ENCODE peak calls at places on chromosomes 3 and 15, in four cellular contexts. Y is fibroblast of pulmonary artery; M is CD8-positive, alpha-beta T cell; E is tibial artery. V is an unnamed sample.

GRCh38 chr15:34708422-34708821 is 46.4 kb downstream of the GJD2 start:
- DNase-seq in Y (peak; percentile 65), M (no peak), E (no peak), V (no peak)

GRCh38 chr3:194069421-194070219 is 66.3 kb upstream of the HES1 start:
- DNase-seq in E (no peak), Y (peak; percentile 66), M (no peak), V (no peak)

GRCh38 chr3:122962149-122962548 is 65.4 kb downstream of the SEMA5B start:
- DNase-seq in M (no peak), E (peak; percentile 59), Y (no peak), V (no peak)

GRCh38 chr3:163785693-163786092 is 1292.6 kb downstream of the SI start:
- DNase-seq in E (no peak), M (no peak), Y (no peak), V (no peak)

GRCh38 chr3:69768436-69768835 is 29.2 kb downstream of the MITF start:
- DNase-seq in M (no peak), Y (no peak), E (no peak), V (no peak)

GRCh38 chr3:42501681-42502428 is 588 bp upstream of the VIPR1 start:
- DNase-seq in M (peak; percentile 61), Y (peak; percentile 61), E (peak; percentile 63), V (peak; percentile 38)

GRCh38 chr15:71275098-71275497 is 159.8 kb downstream of the THSD4 start:
- DNase-seq in Y (peak; percentile 77), E (no peak), M (no peak), V (no peak)

GRCh38 chr3:11671648-11672100 is 28.0 kb upstream of the VGLL4 start:
- DNase-seq in E (peak; percentile 37), Y (peak; percentile 64), M (no peak), V (no peak)

GRCh38 chr3:114176487-114176886 is 2.4 kb downstream of the DRD3 start:
- DNase-seq in E (no peak), Y (no peak), M (no peak), V (no peak)

GRCh38 chr3:114178770-114179368 is at the start of gene DRD3:
- DNase-seq in M (peak; percentile 12), Y (peak; percentile 70), E (no peak), V (peak; percentile 45)

GRCh38 chr3:114175204-114175987 is 3.5 kb downstream of the DRD3 start:
- DNase-seq in E (no peak), Y (no peak), M (no peak), V (no peak)

GRCh38 chr3:114176890-114177289 is 2.0 kb downstream of the DRD3 start:
- DNase-seq in M (no peak), E (no peak), Y (no peak), V (no peak)

GRCh38 chr3:114179575-114179974 is 723 bp upstream of the DRD3 start:
- DNase-seq in E (no peak), M (no peak), Y (peak; percentile 55), V (no peak)
- TF ChIP-seq CTCF in E (no peak), M (peak; percentile 23), Y (peak; percentile 48), V (peak; percentile 29)

GRCh38 chr3:113914646-113915045 is 33.2 kb upstream of the ZDHHC23 start:
- DNase-seq in M (no peak), E (no peak), Y (peak; percentile 13), V (no peak)

GRCh38 chr3:113908133-113908532 is 39.7 kb upstream of the ZDHHC23 start:
- DNase-seq in M (no peak), E (no peak), Y (no peak), V (no peak)

GRCh38 chr3:113910966-113911365 is 36.8 kb upstream of the ZDHHC23 start:
- DNase-seq in M (no peak), E (no peak), Y (no peak), V (no peak)

DNA sequence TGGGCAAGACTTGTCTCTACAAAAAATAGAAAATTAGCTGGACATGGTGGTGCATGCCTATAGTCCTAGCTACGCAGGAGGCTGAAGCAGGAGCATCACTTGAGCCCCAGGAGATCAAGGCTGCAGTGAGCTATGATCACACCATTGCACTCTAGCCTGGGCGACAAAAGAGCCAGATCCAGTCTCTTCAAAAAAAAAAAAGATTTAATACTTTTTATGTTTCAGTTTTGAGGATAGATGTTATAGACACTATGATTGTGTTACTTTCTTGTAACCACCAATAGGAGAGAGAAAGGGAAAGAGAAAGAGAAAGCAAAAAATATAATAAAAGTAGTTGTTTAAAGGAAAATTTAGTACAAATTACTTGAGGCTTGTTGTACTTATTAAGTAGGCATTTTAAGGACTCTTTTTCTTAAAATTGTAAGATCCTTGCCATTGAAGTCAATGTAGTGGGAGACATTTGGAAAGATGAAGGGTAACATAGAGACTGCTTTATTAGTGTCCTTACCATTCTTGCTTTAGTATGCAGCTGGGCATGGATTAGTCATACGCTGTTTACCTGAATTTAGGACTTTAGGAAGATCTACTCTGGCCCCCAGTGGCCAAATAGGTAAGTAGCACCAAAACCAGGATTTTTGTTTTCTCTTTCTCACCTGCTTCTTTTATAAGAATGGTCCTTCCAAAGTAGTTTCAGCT is 35.1 kb upstream of the ZDHHC23 start:
- DNase-seq in E (no peak), M (peak; percentile 23), Y (peak; percentile 77), V (no peak)
- TF ChIP-seq CTCF in E (no peak), M (peak; percentile 65), Y (peak; percentile 64), V (peak; percentile 72)

GRCh38 chr15:73872370-73872769 is 994 bp upstream of the TBC1D21 start:
- DNase-seq in E (no peak), M (no peak), Y (peak; percentile 26), V (no peak)

GRCh38 chr15:73867956-73868355 is 5.4 kb upstream of the TBC1D21 start:
- DNase-seq in M (no peak), Y (no peak), E (no peak), V (no peak)

GRCh38 chr15:73873456-73873855 is at the start of gene TBC1D21:
- DNase-seq in Y (no peak), E (no peak), M (no peak), V (no peak)

GRCh38 chr15:73869216-73869995 is 4.0 kb upstream of the TBC1D21 start:
- DNase-seq in M (no peak), E (no peak), Y (no peak), V (no peak)

GRCh38 chr15:73870700-73871408 is 2.5 kb upstream of the TBC1D21 start:
- DNase-seq in E (peak; percentile 37), M (no peak), Y (peak; percentile 90), V (no peak)
- TF ChIP-seq CTCF in E (no peak), M (no peak), Y (peak; percentile 14), V (no peak)

GRCh38 chr3:65210026-65210814 is 522.4 kb upstream of the ADAMTS9 start:
- DNase-seq in E (no peak), Y (peak; percentile 7), M (no peak), V (no peak)
- TF ChIP-seq CTCF in E (no peak), Y (no peak), M (no peak), V (no peak)

DNA sequence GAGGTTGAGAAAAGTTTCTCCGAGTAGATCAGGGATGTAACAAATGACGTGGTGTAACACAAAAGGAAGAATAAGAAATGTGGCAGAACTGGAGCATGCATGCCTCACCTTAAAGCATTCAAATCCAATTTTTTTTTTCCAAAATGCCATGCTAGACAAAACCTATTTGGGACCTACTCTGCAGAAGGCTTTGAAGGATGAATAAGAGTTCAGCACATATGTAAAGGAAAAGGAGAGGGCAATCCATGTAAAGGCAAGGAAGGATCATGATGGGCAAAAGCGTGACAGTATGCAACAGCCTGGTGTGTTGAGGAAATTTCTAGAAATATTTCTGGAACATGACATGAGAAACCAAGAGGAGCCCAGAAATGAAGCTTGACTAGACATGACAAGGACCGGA is 116.4 kb downstream of the OXNAD1 start:
- DNase-seq in Y (no peak), E (no peak), M (no peak), V (no peak)
- TF ChIP-seq CTCF in Y (no peak), E (no peak), M (no peak), V (no peak)

DNA sequence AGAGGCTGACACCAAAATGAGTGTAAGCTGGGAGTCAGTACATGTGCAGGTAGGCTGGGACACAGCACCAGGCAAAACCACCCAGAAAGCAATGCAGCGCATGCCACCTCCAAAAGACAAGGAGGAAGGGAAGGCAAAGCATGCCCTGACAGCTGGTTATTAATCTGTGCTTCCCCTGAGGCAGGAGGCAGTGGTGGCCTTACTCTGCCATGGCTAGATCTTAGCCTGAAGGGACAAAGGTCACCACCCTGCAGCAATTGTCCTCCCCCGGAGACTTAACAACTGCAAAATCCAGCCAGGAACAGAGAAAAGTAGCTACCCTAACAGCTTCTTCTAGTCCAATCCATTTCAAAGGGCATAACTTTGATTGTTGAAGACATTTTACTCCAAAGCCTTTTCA is 73.7 kb downstream of the PLD1 start:
- DNase-seq in M (no peak), E (no peak), Y (no peak), V (no peak)
- TF ChIP-seq CTCF in M (no peak), E (no peak), Y (no peak), V (no peak)

GRCh38 chr15:95603802-95604201 is 726.7 kb upstream of the NR2F2 start:
- DNase-seq in E (no peak), M (no peak), Y (peak; percentile 86), V (no peak)

GRCh38 chr15:95600884-95601283 is 729.6 kb upstream of the NR2F2 start:
- DNase-seq in Y (no peak), M (no peak), E (no peak), V (no peak)

GRCh38 chr15:95598456-95598855 is 732.0 kb upstream of the NR2F2 start:
- DNase-seq in E (no peak), Y (no peak), M (no peak), V (no peak)

GRCh38 chr15:95601525-95601924 is 729.0 kb upstream of the NR2F2 start:
- DNase-seq in E (no peak), Y (no peak), M (no peak), V (no peak)

DNA sequence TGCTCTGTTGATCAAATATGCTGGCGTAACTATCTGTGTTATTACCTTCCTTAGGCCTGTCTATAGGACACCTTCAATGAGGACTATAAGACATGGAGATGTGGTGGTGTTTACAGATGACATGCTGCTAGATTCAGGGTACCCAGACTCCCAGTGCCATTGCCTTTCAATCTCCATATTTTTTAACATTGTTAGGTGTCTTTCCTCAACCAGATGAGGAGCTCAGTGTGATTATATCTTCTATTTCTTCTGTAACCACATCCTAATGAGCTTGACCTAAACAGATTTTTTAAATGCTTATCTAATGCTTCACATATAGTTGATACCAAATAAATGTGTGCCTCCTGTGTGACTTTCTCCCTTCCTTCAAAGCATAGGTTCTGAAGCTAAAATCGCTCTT is 730.1 kb upstream of the NR2F2 start:
- DNase-seq in E (no peak), Y (no peak), M (no peak), V (no peak)
- TF ChIP-seq CTCF in E (no peak), Y (no peak), M (no peak), V (no peak)